ENCODE peak calls at places on chromosome 11, in seven cellular contexts. N is K562, Z is HepG2, X is SK-N-SH, H is H1, M is GM12878, E is GM12892. P is an unnamed sample.

GRCh38 chr11:128615612-128616011 is 28.3 kb upstream of the ETS1 start:
- DNase-seq in N (no peak), Z (no peak), X (no peak), H (no peak), M (no peak), E (no peak), P (no peak)

GRCh38 chr11:96474263-96474662 is 84.5 kb downstream of the JRKL start:
- DNase-seq in N (no peak), Z (no peak), X (no peak), H (no peak), M (no peak), E (no peak), P (no peak)

GRCh38 chr11:131533164-131533563 is 162.7 kb downstream of the NTM start:
- DNase-seq in N (no peak), Z (no peak), X (no peak), H (no peak), M (no peak), E (no peak), P (no peak)

GRCh38 chr11:122850076-122850631 is 11.9 kb downstream of the CRTAM start:
- DNase-seq in N (no peak), Z (no peak), X (no peak), H (no peak), M (no peak), E (no peak), P (no peak)

GRCh38 chr11:72080326-72081183 is at the start of the genes LRRC51 and NUMA1:
- DNase-seq in N (peak), Z (peak), X (peak), H (peak), M (peak), E (peak), P (peak)

GRCh38 chr11:55795256-55795655 is at the start of gene OR5D14:
- DNase-seq in N (no peak), Z (no peak), X (no peak), H (no peak), M (no peak), E (no peak), P (no peak)

GRCh38 chr11:100830978-100831732 is 144.1 kb downstream of the ARHGAP42 start:
- DNase-seq in N (no peak), Z (no peak), X (no peak), H (no peak), M (no peak), E (no peak), P (no peak)

GRCh38 chr11:80778432-80778831 is 1337.6 kb upstream of the TENM4 start:
- DNase-seq in N (no peak), Z (no peak), X (no peak), H (no peak), M (no peak), E (no peak), P (no peak)

GRCh38 chr11:75815345-75815983 is 454 bp downstream of the UVRAG start:
- DNase-seq in N (no peak), Z (no peak), X (no peak), H (peak), M (no peak), E (peak), P (no peak)

GRCh38 chr11:1516273-1517067 is 29.9 kb upstream of the MOB2 start:
- DNase-seq in N (no peak), Z (no peak), X (peak), H (no peak), M (no peak), E (no peak), P (no peak)

GRCh38 chr11:26079966-26080365 is 252.0 kb upstream of the ANO3 start:
- DNase-seq in N (no peak), Z (no peak), X (no peak), H (no peak), M (no peak), E (no peak), P (no peak)

GRCh38 chr11:117771197-117771596 is 25.8 kb downstream of the DSCAML1 start:
- DNase-seq in N (no peak), Z (no peak), X (no peak), H (no peak), M (no peak), E (no peak), P (no peak)

GRCh38 chr11:72685560-72686480 is 11.6 kb upstream of the PDE2A start:
- DNase-seq in N (no peak), Z (no peak), X (peak), H (no peak), M (no peak), E (no peak), P (no peak)

GRCh38 chr11:114441921-114442320 is 2.7 kb downstream of the REXO2 start:
- DNase-seq in N (no peak), Z (no peak), X (no peak), H (no peak), M (no peak), E (no peak), P (no peak)

GRCh38 chr11:13965337-13965736 is 2.8 kb downstream of the SPON1 start:
- DNase-seq in N (no peak), Z (peak), X (no peak), H (no peak), M (no peak), E (no peak), P (no peak)

GRCh38 chr11:13984616-13985474 is 22.3 kb downstream of the SPON1 start:
- DNase-seq in N (no peak), Z (no peak), X (peak), H (no peak), M (no peak), E (no peak), P (no peak)

GRCh38 chr11:34564406-34564805 is 50.8 kb upstream of the ELF5 start:
- DNase-seq in N (no peak), Z (no peak), X (no peak), H (no peak), M (no peak), E (no peak), P (no peak)

GRCh38 chr11:88709567-88709966 is 356.2 kb downstream of the GRM5 start:
- DNase-seq in N (no peak), Z (no peak), X (no peak), H (no peak), M (no peak), E (no peak), P (no peak)

GRCh38 chr11:93330446-93330984 is at the start of gene DEUP1:
- DNase-seq in N (peak), Z (no peak), X (peak), H (peak), M (no peak), E (no peak), P (peak)
- TF ChIP-seq TAF1 in N (no peak), Z (no peak), X (no peak), H (no peak), M (no peak), E (no peak), P (no peak)

DNA sequence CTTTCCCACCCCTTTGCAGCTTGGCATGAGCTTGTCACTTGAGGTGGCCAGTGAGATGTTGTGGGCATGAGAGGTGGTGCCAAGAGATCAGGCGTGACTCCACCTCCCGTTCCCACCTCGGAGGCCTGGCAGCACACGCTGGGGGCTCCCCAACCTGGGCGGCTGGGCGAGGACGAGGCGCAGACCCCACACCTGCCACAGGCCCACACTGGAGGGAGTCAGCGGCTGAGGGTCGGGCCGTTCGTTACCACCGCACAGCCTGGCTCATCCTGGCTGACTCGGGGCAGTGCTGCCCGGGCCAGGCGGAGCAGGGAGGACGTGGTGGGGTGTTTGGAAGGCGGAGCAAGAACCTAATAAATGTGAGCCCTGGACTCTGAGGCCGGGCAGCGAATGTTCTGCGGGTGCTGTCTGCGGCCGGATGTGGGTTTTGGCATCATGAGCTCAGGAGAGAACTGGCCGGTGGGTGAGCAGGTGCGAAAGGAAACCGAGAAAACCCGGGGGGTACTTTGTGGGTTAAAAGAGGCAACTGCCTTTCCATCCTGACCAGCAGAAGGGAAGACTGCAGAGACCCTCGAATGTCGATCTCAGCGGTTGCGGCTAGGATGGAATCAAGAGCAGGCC is 10.1 kb upstream of the IFITM3 start:
- DNase-seq in N (no peak), Z (no peak), X (no peak), H (no peak), M (no peak), E (no peak), P (no peak)
- TF ChIP-seq POLR2AphosphoS5 in N (no peak), Z (no peak), X (no peak), H (no peak), M (no peak), E (no peak), P (no peak)

DNA sequence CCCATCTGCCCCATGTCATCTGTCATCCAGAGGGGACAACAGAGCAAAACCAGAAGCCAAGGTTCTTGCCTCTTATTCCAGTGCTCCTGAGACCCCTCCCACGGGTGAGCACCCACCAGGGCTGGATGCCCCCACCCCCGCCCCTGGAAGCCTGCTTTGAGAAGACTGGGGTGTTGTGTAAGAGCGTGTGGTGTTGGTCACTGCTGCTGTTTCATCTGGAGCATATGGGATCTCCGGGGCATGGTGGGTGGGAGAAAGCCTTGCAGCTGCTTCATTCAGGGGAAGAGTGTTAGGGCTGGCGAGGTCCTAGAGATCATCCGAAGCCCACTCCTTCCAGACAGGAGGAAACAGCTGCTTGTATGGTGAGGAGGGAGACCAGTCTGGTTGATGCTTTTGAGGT is 54.1 kb downstream of the CHRDL2 start:
- DNase-seq in N (no peak), Z (no peak), X (no peak), H (peak), M (no peak), E (no peak), P (no peak)
- TF ChIP-seq TAF1 in N (no peak), Z (no peak), X (no peak), H (no peak), M (no peak), E (no peak), P (no peak)

GRCh38 chr11:10735532-10736465 is 15.2 kb upstream of the CTR9 start:
- DNase-seq in N (peak), Z (peak), X (peak), H (peak), M (peak), E (peak), P (peak)
- TF ChIP-seq POLR2AphosphoS5 in N (no peak), Z (no peak), X (no peak), H (no peak), M (no peak), E (no peak), P (no peak)

DNA sequence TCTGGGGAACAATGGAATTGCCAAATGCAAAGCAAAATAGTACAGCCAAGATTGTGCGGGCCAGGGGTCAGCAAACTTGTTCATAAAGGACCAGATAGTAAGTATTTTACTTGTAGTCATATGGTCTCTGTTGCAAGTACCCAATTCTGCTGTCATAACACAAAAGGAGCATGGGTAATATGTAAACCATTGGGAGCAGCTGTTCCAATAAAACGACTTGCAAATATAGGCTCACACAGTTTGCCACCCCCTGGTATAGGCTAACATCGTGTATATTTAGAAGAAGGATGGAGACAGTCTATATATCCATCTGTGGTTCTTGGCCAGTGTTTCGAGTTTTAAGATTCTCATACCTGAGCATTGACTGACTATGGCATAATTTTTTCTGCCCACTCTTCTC is 15.6 kb downstream of the SDHAF2 start:
- DNase-seq in N (no peak), Z (no peak), X (no peak), H (no peak), M (no peak), E (no peak), P (no peak)
- TF ChIP-seq TAF1 in N (no peak), Z (no peak), X (no peak), H (no peak), M (no peak), E (no peak), P (no peak)

DNA sequence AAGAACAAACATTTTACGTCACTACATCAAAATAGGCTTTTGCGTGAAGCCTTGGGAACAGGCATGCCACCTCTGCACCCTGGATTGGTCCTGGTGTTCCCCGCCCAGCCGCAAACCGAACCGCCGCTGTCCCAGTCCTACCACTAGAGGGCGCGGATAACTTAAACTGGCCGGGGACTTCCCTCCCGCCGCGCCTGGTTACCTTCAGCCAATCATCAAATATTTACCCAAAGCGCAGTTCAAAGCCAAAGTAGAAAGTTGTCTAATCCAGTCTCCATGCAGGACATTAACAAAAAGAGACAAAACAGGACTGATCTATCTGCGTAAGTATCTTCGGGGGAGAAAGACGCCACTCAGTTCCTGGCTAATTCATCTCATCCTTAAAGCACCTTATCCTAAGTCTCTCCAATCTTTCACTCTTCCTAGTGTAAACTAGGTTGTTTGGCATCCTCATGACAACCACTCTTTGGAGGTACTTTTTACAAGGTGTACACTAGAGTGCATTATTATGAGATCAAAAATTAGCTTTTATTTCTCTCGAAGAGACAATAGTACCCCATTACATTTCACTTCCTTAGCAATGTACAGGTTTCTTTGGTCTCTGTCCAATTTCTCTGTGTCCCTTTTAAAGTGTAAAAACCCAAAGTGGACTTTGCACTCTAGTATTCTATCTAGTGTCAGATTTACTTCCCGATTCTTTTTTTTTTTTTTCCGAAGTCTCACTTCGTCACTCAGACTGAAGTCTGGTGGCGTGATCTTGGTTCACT is 3.9 kb upstream of the CRY2 start:
- DNase-seq in N (peak), Z (peak), X (peak), H (peak), M (peak), E (peak), P (peak)
- TF ChIP-seq POLR2AphosphoS5 in N (no peak), Z (peak), X (no peak), H (no peak), M (no peak), E (no peak), P (no peak)

GRCh38 chr11:66080055-66080817 is 10.2 kb downstream of the PACS1 start:
- DNase-seq in N (peak), Z (peak), X (no peak), H (no peak), M (no peak), E (no peak), P (no peak)
- TF ChIP-seq TAF1 in N (no peak), Z (no peak), X (no peak), H (no peak), M (no peak), E (no peak), P (no peak)

DNA sequence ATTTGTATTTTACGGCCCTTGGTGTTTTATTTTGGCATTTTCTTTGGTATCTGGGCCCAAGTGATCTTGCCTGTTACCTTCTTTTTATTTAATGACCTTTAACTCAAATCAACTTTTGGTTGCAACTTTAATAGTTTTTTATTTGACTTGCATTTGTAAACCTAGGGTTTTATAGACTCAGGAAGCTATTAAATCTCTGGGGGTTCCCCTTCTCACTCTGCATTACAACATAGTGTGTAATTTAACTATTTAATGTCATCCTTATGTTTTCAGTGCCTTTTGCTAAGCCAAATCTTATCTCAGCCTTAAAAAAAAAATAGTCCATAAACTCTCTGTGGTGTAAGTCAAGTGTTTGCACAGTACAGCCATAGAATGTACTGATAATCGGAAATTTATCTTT is 3.4 kb downstream of the FJX1 start:
- DNase-seq in N (no peak), Z (no peak), X (no peak), H (no peak), M (no peak), E (no peak), P (no peak)
- TF ChIP-seq POLR2AphosphoS5 in N (no peak), Z (no peak), X (no peak), H (no peak), M (no peak), E (no peak), P (no peak)